ENCODE peak calls at places on chromosomes 16 and 17, in seven cellular contexts. U is sigmoid colon, C is brain microvascular endothelial cell, L is Peyer's patch, K is HCT116, Y is psoas muscle, N is fibroblast of lung. J is an unnamed sample. For H3K36me3, the result is how much of the 10 kb centered on the place peaks cover.

GRCh38 chr17:72715906-72716572 is 376.4 kb downstream of the SLC39A11 start:
- DNase-seq in U (no peak), C (peak), L (no peak), K (peak), Y (no peak), N (peak), J (no peak)

GRCh38 chr17:75367312-75367711 is 38.2 kb downstream of the GRB2 start:
- DNase-seq in U (no peak), C (no peak), L (no peak), K (no peak), Y (no peak), N (peak), J (no peak)

GRCh38 chr16:78720416-78720815 is 621.0 kb downstream of the WWOX start:
- DNase-seq in U (no peak), C (no peak), L (no peak), K (no peak), Y (no peak), N (no peak), J (no peak)

GRCh38 chr17:17492562-17492961 is 3.6 kb downstream of the RASD1 start:
- DNase-seq in U (peak), C (no peak), L (no peak), K (no peak), Y (peak), N (no peak), J (no peak)

GRCh38 chr17:63476494-63476856 is 386 bp upstream of the ACE start:
- DNase-seq in U (no peak), C (no peak), L (no peak), K (no peak), Y (no peak), N (peak), J (no peak)

GRCh38 chr17:67606471-67606870 is 111.3 kb upstream of the NOL11 start:
- DNase-seq in U (no peak), C (peak), L (peak), K (no peak), Y (peak), N (peak), J (peak)

GRCh38 chr16:30949655-30950515 is 1.0 kb downstream of the ORAI3 start:
- DNase-seq in U (peak), C (peak), L (peak), K (peak), Y (peak), N (peak), J (peak)

GRCh38 chr17:49695698-49696232 is 12.0 kb downstream of the SLC35B1 start:
- DNase-seq in U (no peak), C (no peak), L (no peak), K (no peak), Y (no peak), N (no peak), J (no peak)

GRCh38 chr16:79316004-79316458 is 284.5 kb downstream of the MAF start:
- DNase-seq in U (no peak), C (no peak), L (no peak), K (no peak), Y (no peak), N (no peak), J (no peak)

GRCh38 chr17:79338589-79338988 is 264.0 kb downstream of the ENGASE start:
- DNase-seq in U (no peak), C (no peak), L (no peak), K (no peak), Y (no peak), N (peak), J (no peak)

GRCh38 chr16:89291776-89292175 is 74.3 kb downstream of the ZNF778 start:
- DNase-seq in U (no peak), C (no peak), L (no peak), K (no peak), Y (peak), N (no peak), J (no peak)

GRCh38 chr16:87701505-87701921 is 64.3 kb downstream of the KLHDC4 start:
- DNase-seq in U (no peak), C (no peak), L (peak), K (no peak), Y (no peak), N (no peak), J (no peak)
- H3K36me3 ChIP-seq in U (under half), C (under half), L (under half), K (under half), Y (under half), N (under half), J (under half)

GRCh38 chr17:3827124-3827773 is 18.8 kb downstream of the NCBP3 start:
- DNase-seq in U (no peak), C (peak), L (peak), K (peak), Y (no peak), N (peak), J (no peak)

GRCh38 chr17:3828852-3829232 is 17.2 kb downstream of the NCBP3 start:
- DNase-seq in U (no peak), C (no peak), L (no peak), K (no peak), Y (no peak), N (no peak), J (no peak)

GRCh38 chr17:3821101-3821500 is 20.1 kb upstream of the ITGAE start:
- DNase-seq in U (no peak), C (no peak), L (no peak), K (no peak), Y (no peak), N (no peak), J (no peak)

GRCh38 chr17:3828151-3828851 is 17.7 kb downstream of the NCBP3 start:
- DNase-seq in U (peak), C (no peak), L (no peak), K (no peak), Y (no peak), N (peak), J (no peak)

DNA sequence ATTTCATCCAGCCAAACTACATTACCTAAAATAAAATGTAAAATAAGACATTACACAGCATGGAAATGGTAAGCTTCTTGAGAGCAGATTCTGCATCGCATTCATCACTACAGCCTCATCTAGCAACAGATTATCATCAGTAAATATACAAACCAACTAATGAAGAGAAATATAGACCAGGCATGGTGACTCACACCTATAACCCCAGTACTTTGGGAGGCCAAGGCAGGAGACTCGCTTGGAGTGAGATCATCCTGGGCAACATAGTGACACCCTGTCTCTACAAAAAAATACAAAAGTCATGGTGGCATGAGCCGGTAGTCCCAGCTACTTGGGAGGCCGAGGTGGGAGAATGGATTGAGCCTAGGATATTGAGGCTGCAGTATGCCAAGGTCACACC is 19.9 kb downstream of the NCBP3 start:
- DNase-seq in U (no peak), C (no peak), L (no peak), K (no peak), Y (no peak), N (peak), J (no peak)
- H3K36me3 ChIP-seq in U (under half), C (under half), L (under half), K (under half), Y (under half), N (under half), J (half or more)

DNA sequence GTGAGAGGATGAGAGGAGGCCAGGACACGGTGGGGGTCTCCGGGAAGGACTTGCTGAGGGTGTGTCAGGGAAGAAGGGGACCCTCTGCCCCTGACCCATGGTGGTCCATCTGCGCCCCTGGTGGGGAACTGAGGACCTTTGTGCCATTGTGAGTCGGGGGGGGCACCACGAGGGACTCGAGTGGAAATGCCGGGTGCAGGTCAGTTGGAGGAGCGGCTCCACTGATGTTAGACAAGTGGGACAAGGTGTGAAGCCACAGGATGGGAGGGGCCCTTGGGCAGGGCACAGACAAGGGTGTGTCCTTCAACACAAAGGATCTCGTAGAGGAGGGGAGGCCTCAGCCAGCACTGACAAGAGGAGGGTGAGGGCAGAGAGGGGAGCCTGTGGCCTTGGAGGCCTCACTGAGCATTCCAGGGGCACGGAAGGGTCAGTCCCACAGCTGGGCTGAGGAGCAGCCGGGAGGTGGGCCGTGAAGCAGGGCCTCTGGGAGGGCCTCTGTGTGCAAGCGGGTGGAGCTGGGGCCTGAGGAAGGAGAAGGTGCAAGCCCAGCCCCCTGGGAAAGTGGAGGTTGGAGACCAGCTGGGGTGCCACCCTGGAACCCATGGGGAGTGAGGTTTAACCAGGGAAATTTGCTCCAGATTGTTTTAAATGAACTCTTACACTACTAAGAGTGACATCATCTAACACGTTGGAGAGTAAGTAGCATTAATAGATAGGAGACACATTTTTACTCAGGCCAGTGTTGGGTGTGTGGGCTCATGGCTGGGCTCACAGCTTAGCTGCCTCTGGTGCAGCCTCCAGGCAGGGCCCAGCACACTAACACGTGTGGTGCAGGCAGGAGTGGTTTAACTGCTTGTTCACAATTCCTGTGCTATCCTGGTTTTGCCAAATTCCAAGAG is 27.9 kb downstream of the NARF start:
- DNase-seq in U (no peak), C (no peak), L (no peak), K (no peak), Y (no peak), N (no peak), J (no peak)
- H3K36me3 ChIP-seq in U (under half), C (under half), L (under half), K (under half), Y (under half), N (under half), J (half or more)

DNA sequence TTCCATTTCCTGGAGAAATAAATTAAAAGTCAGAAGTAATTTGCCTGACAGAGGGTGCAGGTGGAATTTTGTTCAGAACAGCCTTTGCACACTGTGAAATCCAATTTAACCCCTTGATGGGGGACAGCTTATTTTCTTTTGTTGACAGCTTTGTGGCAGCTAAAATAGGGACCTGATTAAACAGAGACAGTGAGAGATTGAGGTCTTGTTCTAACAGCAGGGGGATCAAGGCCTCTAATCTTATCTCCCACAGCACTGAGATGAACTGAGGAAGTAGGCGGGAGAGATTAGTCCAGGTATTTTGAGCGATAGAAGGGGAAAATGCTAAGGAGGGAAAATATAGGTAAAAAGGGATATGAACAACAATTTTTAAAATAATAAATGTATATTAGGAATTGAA is 1491.4 kb upstream of the GOT2 start:
- DNase-seq in U (no peak), C (no peak), L (no peak), K (no peak), Y (no peak), N (no peak), J (no peak)
- H3K36me3 ChIP-seq in U (under half), C (under half), L (under half), K (under half), Y (under half), N (under half), J (under half)